ENCODE peak calls at places on chromosome 19, in six cellular contexts. One of them, this sample, is unnamed.

GRCh38 chr19:56821209-56821608 is 19.3 kb downstream of the PEG3 start:
- DNase-seq in T-helper 2 cell: no peak
- DNase-seq in effector CD4-positive, alpha-beta T cell: no peak
- DNase-seq in K562: no peak
- DNase-seq in ascending aorta: no peak
- DNase-seq in stromal cell of bone marrow: no peak
- DNase-seq in this sample: no peak

GRCh38 chr19:38255759-38256052 is 468 bp downstream of the PPP1R14A start:
- DNase-seq in T-helper 2 cell: no peak
- DNase-seq in stromal cell of bone marrow: no peak
- DNase-seq in effector CD4-positive, alpha-beta T cell: no peak
- DNase-seq in K562: no peak
- DNase-seq in ascending aorta: no peak
- DNase-seq in this sample: no peak

GRCh38 chr19:16040642-16041041 is 35.7 kb upstream of the TPM4 start:
- DNase-seq in T-helper 2 cell: no peak
- DNase-seq in K562: no peak
- DNase-seq in ascending aorta: no peak
- DNase-seq in effector CD4-positive, alpha-beta T cell: no peak
- DNase-seq in stromal cell of bone marrow: peak; percentile 25
- DNase-seq in this sample: peak; percentile 18

GRCh38 chr19:46976845-46977320 is 42.8 kb upstream of the NPAS1 start:
- DNase-seq in ascending aorta: peak; percentile 77
- DNase-seq in T-helper 2 cell: no peak
- DNase-seq in K562: peak; percentile 81
- DNase-seq in effector CD4-positive, alpha-beta T cell: no peak
- DNase-seq in stromal cell of bone marrow: no peak
- DNase-seq in this sample: peak; percentile 69

GRCh38 chr19:37936886-37937285 is 29.9 kb downstream of the SIPA1L3 start:
- DNase-seq in effector CD4-positive, alpha-beta T cell: no peak
- DNase-seq in stromal cell of bone marrow: no peak
- DNase-seq in T-helper 2 cell: no peak
- DNase-seq in ascending aorta: no peak
- DNase-seq in K562: no peak
- DNase-seq in this sample: no peak

GRCh38 chr19:2548966-2549365 is 73.0 kb downstream of the GADD45B start:
- DNase-seq in T-helper 2 cell: no peak
- DNase-seq in stromal cell of bone marrow: no peak
- DNase-seq in effector CD4-positive, alpha-beta T cell: no peak
- DNase-seq in ascending aorta: no peak
- DNase-seq in K562: no peak
- DNase-seq in this sample: no peak

GRCh38 chr19:10961763-10962536 is 1.1 kb downstream of the SMARCA4 start:
- DNase-seq in T-helper 2 cell: no peak
- DNase-seq in K562: peak; percentile 33
- DNase-seq in stromal cell of bone marrow: no peak
- DNase-seq in ascending aorta: no peak
- DNase-seq in effector CD4-positive, alpha-beta T cell: no peak
- DNase-seq in this sample: no peak

GRCh38 chr19:6056801-6057650 is 53.3 kb downstream of the RFX2 start:
- DNase-seq in K562: peak; percentile 50
- DNase-seq in T-helper 2 cell: no peak
- DNase-seq in stromal cell of bone marrow: peak; percentile 92
- DNase-seq in effector CD4-positive, alpha-beta T cell: no peak
- DNase-seq in ascending aorta: peak; percentile 94
- DNase-seq in this sample: peak; percentile 98

GRCh38 chr19:8017808-8018207 is 12.4 kb upstream of the ELAVL1 start:
- DNase-seq in T-helper 2 cell: no peak
- DNase-seq in stromal cell of bone marrow: no peak
- DNase-seq in ascending aorta: no peak
- DNase-seq in K562: peak; percentile 76
- DNase-seq in effector CD4-positive, alpha-beta T cell: peak; percentile 28
- DNase-seq in this sample: no peak

GRCh38 chr19:5128932-5129389 is 160.0 kb downstream of the KDM4B start:
- DNase-seq in ascending aorta: no peak
- DNase-seq in effector CD4-positive, alpha-beta T cell: no peak
- DNase-seq in T-helper 2 cell: no peak
- DNase-seq in stromal cell of bone marrow: no peak
- DNase-seq in K562: peak; percentile 75
- DNase-seq in this sample: no peak

GRCh38 chr19:3819989-3820388 is 33.8 kb upstream of the MATK start:
- DNase-seq in stromal cell of bone marrow: no peak
- DNase-seq in effector CD4-positive, alpha-beta T cell: no peak
- DNase-seq in K562: no peak
- DNase-seq in T-helper 2 cell: no peak
- DNase-seq in ascending aorta: no peak
- DNase-seq in this sample: no peak

GRCh38 chr19:49362048-49362925 is at the start of gene TEAD2:
- DNase-seq in K562: peak; percentile 64
- DNase-seq in effector CD4-positive, alpha-beta T cell: no peak
- DNase-seq in stromal cell of bone marrow: peak; percentile 42
- DNase-seq in T-helper 2 cell: no peak
- DNase-seq in ascending aorta: peak; percentile 85
- DNase-seq in this sample: peak; percentile 16

GRCh38 chr19:23817519-23817918 is 58.8 kb upstream of the ZNF681 start:
- DNase-seq in stromal cell of bone marrow: no peak
- DNase-seq in effector CD4-positive, alpha-beta T cell: peak; percentile 23
- DNase-seq in ascending aorta: no peak
- DNase-seq in T-helper 2 cell: no peak
- DNase-seq in K562: peak; percentile 73
- DNase-seq in this sample: no peak

GRCh38 chr19:39110263-39110967 is 15.2 kb upstream of the PAK4 start:
- DNase-seq in T-helper 2 cell: peak; percentile 45
- DNase-seq in ascending aorta: no peak
- DNase-seq in effector CD4-positive, alpha-beta T cell: peak; percentile 57
- DNase-seq in stromal cell of bone marrow: no peak
- DNase-seq in K562: peak; percentile 66
- DNase-seq in this sample: no peak

GRCh38 chr19:15508035-15508710 is at the start of gene CYP4F22:
- DNase-seq in effector CD4-positive, alpha-beta T cell: no peak
- DNase-seq in T-helper 2 cell: no peak
- DNase-seq in K562: peak; percentile 11
- DNase-seq in stromal cell of bone marrow: no peak
- DNase-seq in ascending aorta: no peak
- DNase-seq in this sample: no peak

GRCh38 chr19:40754611-40755247 is 3.7 kb downstream of the SNRPA start:
- DNase-seq in T-helper 2 cell: no peak
- DNase-seq in K562: no peak
- DNase-seq in ascending aorta: no peak
- DNase-seq in stromal cell of bone marrow: no peak
- DNase-seq in effector CD4-positive, alpha-beta T cell: no peak
- DNase-seq in this sample: no peak

GRCh38 chr19:57708641-57709354 is at the start of gene ZNF154:
- DNase-seq in K562: no peak
- DNase-seq in stromal cell of bone marrow: peak; percentile 60
- DNase-seq in effector CD4-positive, alpha-beta T cell: no peak
- DNase-seq in T-helper 2 cell: no peak
- DNase-seq in ascending aorta: no peak
- DNase-seq in this sample: peak; percentile 15

GRCh38 chr19:756232-756631 is 5.3 kb downstream of the MISP start:
- DNase-seq in ascending aorta: no peak
- DNase-seq in K562: peak; percentile 61
- DNase-seq in T-helper 2 cell: no peak
- DNase-seq in stromal cell of bone marrow: no peak
- DNase-seq in effector CD4-positive, alpha-beta T cell: no peak
- DNase-seq in this sample: no peak

This sample was measured in GM04504.